ENCODE peak calls at places on chromosomes 6 and 20, in eight cellular contexts. B is ovary; R is GM23248; D is mucosa of descending colon; O is cardiac muscle cell; M is CD8-positive, alpha-beta memory T cell; A is A549; F is fibroblast of lung. N is an unnamed sample.
A peak's percentile ranks its signal among the peaks of the same experiment; 100 is the strongest.

GRCh38 chr6:71349395-71349794 is 60.8 kb downstream of the OGFRL1 start:
- DNase-seq in B (no peak), R (peak; percentile 63), D (no peak), O (peak; percentile 61), M (no peak), A (no peak), F (peak; percentile 37), N (no peak)

GRCh38 chr20:38168791-38169589 is 3.9 kb upstream of the TGM2 start:
- DNase-seq in B (no peak), R (peak; percentile 44), D (no peak), O (no peak), M (no peak), A (no peak), F (no peak), N (peak; percentile 66)

GRCh38 chr6:151325075-151326050 is 66.0 kb downstream of the ZBTB2 start:
- DNase-seq in B (peak; percentile 78), R (peak; percentile 87), D (peak; percentile 58), O (peak; percentile 74), M (peak; percentile 8), A (peak; percentile 44), F (peak; percentile 71), N (peak; percentile 77)

GRCh38 chr20:59149678-59150504 is 13.7 kb upstream of the ZNF831 start:
- DNase-seq in B (no peak), R (no peak), D (no peak), O (no peak), M (peak; percentile 64), A (no peak), F (no peak), N (peak; percentile 71)

GRCh38 chr6:108735991-108736345 is 112.3 kb upstream of the ARMC2 start:
- DNase-seq in B (no peak), R (no peak), D (peak; percentile 49), O (no peak), M (no peak), A (no peak), F (no peak), N (no peak)

GRCh38 chr6:131831392-131831791 is 23.6 kb downstream of the ENPP1 start:
- DNase-seq in B (no peak), R (peak; percentile 39), D (no peak), O (peak; percentile 18), M (no peak), A (no peak), F (peak; percentile 70), N (no peak)

GRCh38 chr6:104881964-104882668 is 22.4 kb upstream of the HACE1 start:
- DNase-seq in B (no peak), R (no peak), D (no peak), O (no peak), M (no peak), A (no peak), F (no peak), N (no peak)

GRCh38 chr6:82385961-82386360 is 22.3 kb downstream of the TPBG start:
- DNase-seq in B (no peak), R (no peak), D (no peak), O (no peak), M (no peak), A (no peak), F (no peak), N (no peak)

GRCh38 chr20:41577129-41578009 is 40.8 kb downstream of the CHD6 start:
- DNase-seq in B (no peak), R (no peak), D (no peak), O (no peak), M (no peak), A (no peak), F (no peak), N (no peak)

GRCh38 chr6:135935951-135936601 is 84.6 kb downstream of the PDE7B start:
- DNase-seq in B (no peak), R (peak; percentile 85), D (no peak), O (no peak), M (no peak), A (peak; percentile 27), F (peak; percentile 79), N (peak; percentile 54)

GRCh38 chr6:4582506-4582905 is 193.7 kb upstream of the CDYL start:
- DNase-seq in B (no peak), R (peak; percentile 79), D (no peak), O (peak; percentile 77), M (no peak), A (no peak), F (peak; percentile 45), N (no peak)

GRCh38 chr20:47610247-47610944 is 108.7 kb downstream of the NCOA3 start:
- DNase-seq in B (no peak), R (peak; percentile 94), D (no peak), O (peak; percentile 85), M (peak; percentile 24), A (peak; percentile 67), F (peak; percentile 93), N (peak; percentile 35)

GRCh38 chr6:144578385-144579350 is 293.5 kb downstream of the UTRN start:
- DNase-seq in B (no peak), R (peak; percentile 84), D (no peak), O (peak; percentile 29), M (no peak), A (no peak), F (peak; percentile 25), N (no peak)

GRCh38 chr20:4681971-4682370 is 39.7 kb upstream of the PRND start:
- DNase-seq in B (no peak), R (peak; percentile 71), D (no peak), O (peak; percentile 71), M (no peak), A (no peak), F (peak; percentile 42), N (no peak)

DNA sequence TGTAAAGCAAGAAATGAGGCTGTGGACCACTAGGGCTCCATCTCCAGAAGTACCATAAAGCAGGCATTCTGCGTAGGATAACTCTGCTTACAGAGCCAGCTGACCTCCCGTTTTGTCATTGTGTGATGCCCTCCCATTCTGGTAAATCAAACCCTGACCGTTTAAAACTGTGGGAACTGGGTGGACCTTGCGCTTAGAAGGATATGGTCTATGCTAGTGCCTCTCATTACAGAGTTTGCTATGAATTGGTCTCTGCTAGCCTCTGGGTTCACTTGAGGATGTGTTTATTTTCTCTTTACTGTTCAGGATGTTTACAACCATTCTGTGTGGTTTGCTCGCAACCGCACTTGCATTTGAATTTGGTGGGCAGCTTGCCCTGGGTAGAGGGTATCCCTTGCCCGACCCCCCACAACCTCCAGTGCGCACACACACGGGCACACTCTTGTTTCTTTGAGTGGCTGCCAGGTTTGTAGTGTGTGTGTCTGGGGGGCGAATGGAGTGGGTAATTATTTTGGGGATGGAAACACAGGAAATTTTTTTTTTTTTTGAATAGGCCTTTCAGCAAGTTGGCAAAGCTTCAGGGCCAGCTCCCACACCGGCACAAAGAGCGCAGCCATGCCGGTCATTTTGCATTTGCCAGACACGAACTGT is 198.3 kb downstream of the JARID2 start:
- DNase-seq in B (peak; percentile 45), R (no peak), D (no peak), O (no peak), M (no peak), A (no peak), F (peak; percentile 33), N (no peak)
- H3K4me1 ChIP-seq in B (peaks cover 14% of the 10 kb centered on the region), R (peaks cover 47% of the 10 kb centered on the region), D (peaks cover 5% of the 10 kb centered on the region), O (peaks cover 9% of the 10 kb centered on the region), M (peaks cover 20% of the 10 kb centered on the region), A (peaks cover 22% of the 10 kb centered on the region), F (peaks cover 12% of the 10 kb centered on the region), N (peaks cover 17% of the 10 kb centered on the region)

GRCh38 chr6:84599991-84600390 is 164.4 kb downstream of the TBX18 start:
- DNase-seq in B (no peak), R (no peak), D (no peak), O (no peak), M (no peak), A (no peak), F (no peak), N (no peak)

GRCh38 chr6:84601366-84601765 is 163.0 kb downstream of the TBX18 start:
- DNase-seq in B (no peak), R (no peak), D (no peak), O (no peak), M (no peak), A (no peak), F (no peak), N (no peak)

GRCh38 chr6:84596488-84596887 is 167.9 kb downstream of the TBX18 start:
- DNase-seq in B (no peak), R (no peak), D (no peak), O (no peak), M (no peak), A (no peak), F (no peak), N (no peak)

DNA sequence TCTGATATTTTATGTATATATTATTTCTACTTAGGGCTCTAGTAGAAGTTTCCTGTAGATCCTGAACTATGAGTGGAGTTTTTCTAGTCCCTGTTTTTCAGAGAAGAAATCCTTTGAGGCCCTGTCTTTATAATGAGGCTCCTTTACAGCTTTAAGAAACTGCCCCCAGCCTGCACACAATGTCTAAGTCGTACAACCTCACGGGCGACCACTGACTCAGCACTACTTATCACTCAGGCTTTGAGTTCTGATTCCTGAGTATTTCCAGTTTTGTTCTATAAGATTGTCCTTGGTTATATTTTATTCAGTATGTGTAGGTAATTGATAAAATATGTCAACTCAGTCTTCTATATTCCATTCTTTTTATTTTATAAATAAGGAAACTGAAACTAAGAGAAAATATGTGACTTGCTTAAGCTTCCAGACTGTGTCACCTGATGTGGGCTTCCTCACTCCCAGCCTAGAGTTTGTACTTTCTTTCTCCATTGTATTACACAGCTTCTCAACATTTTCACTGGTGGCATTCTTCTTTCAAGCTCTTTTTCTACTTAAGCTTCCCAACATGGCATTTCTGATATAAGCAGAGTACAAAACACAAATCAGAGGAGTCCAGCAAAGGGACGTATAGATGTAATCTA is 167.0 kb downstream of the TBX18 start:
- DNase-seq in B (no peak), R (no peak), D (no peak), O (peak; percentile 36), M (no peak), A (no peak), F (no peak), N (no peak)
- H3K4me3 ChIP-seq in B (no peak overlapping the region), R (no peak overlapping the region), D (no peak overlapping the region), O (no peak overlapping the region), M (no peak overlapping the region), A (no peak overlapping the region), F (no peak overlapping the region), N (peak overlapping the region; percentile 28)

GRCh38 chr6:15562954-15563353 is 99.9 kb downstream of the DTNBP1 start:
- DNase-seq in B (no peak), R (no peak), D (no peak), O (no peak), M (no peak), A (no peak), F (no peak), N (no peak)
- H3K9me3 ChIP-seq in B (no peaks in the 10 kb centered on the region), R (no peaks in the 10 kb centered on the region), D (no peaks in the 10 kb centered on the region), O (no peaks in the 10 kb centered on the region), M (no peaks in the 10 kb centered on the region), A (no peaks in the 10 kb centered on the region), F (no peaks in the 10 kb centered on the region), N (no peaks in the 10 kb centered on the region)

GRCh38 chr20:44182863-44183262 is 4.1 kb downstream of the JPH2 start:
- DNase-seq in B (no peak), R (no peak), D (no peak), O (no peak), M (no peak), A (no peak), F (no peak), N (no peak)
- H3K4me1 ChIP-seq in B (peaks cover 2% of the 10 kb centered on the region), R (peaks cover 7% of the 10 kb centered on the region), D (peaks cover 11% of the 10 kb centered on the region), O (peaks cover 73% of the 10 kb centered on the region), M (peaks cover 5% of the 10 kb centered on the region), A (peaks cover 12% of the 10 kb centered on the region), F (peaks cover 12% of the 10 kb centered on the region), N (no peaks in the 10 kb centered on the region)

DNA sequence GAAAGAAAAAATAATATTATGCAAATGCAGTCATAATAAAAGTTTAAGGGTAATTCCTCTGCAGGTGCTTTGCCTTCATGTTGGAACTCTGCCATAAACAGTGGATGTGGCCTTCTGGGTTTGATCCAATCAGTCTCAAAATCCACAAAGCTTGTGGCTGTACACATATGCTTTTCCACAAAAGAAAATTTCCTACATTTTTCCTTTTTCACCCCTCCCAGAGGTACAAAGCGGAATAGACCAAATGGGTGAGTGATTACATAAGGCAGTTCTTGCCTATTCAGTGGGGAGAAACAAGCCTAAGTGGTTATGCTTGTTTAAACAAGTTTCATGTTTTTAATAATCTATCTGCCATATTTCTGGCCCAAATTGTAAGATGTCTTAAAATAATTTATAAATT is 16.7 kb downstream of the CALHM5 start:
- DNase-seq in B (no peak), R (no peak), D (no peak), O (no peak), M (no peak), A (no peak), F (no peak), N (no peak)
- H3K4me3 ChIP-seq in B (no peak overlapping the region), R (no peak overlapping the region), D (no peak overlapping the region), O (no peak overlapping the region), M (no peak overlapping the region), A (no peak overlapping the region), F (no peak overlapping the region), N (no peak overlapping the region)

N was measured in right cardiac atrium.